ENCODE peak calls at places on chromosomes 6 and 20, in seven cellular contexts. K is RWPE1; C is choroid plexus epithelial cell; Y is activated CD8-positive, alpha-beta memory T cell treated with anti-CD3 and anti-CD28 coated beads, Interleukin-2, amount 10 ng/mL, durations not matched to agents 7 days and 5 days; J is mesothelial cell of epicardium; S is mammary epithelial cell; O is HT-29. W is an unnamed sample.

GRCh38 chr6:16316741-16317251 is 78.4 kb downstream of the GMPR start:
- DNase-seq in K (peak), C (peak), Y (peak), J (no peak), S (peak), O (peak), W (peak)

GRCh38 chr6:157380779-157381561 is at the start of gene ZDHHC14:
- DNase-seq in K (peak), C (peak), Y (peak), J (peak), S (peak), O (peak), W (peak)

GRCh38 chr20:52864895-52865590 is 107.1 kb upstream of the TSHZ2 start:
- DNase-seq in K (no peak), C (no peak), Y (no peak), J (no peak), S (no peak), O (no peak), W (no peak)

GRCh38 chr6:145272246-145272645 is 463.1 kb downstream of the EPM2A start:
- DNase-seq in K (no peak), C (no peak), Y (no peak), J (no peak), S (no peak), O (no peak), W (no peak)

GRCh38 chr20:62603021-62603906 is 39.0 kb upstream of the SLCO4A1 start:
- DNase-seq in K (peak), C (no peak), Y (peak), J (no peak), S (peak), O (peak), W (no peak)

GRCh38 chr6:89830385-89830809 is 717 bp downstream of the CASP8AP2 start:
- DNase-seq in K (peak), C (no peak), Y (no peak), J (no peak), S (no peak), O (peak), W (no peak)

GRCh38 chr6:167267896-167268528 is 23.1 kb upstream of the UNC93A start:
- DNase-seq in K (no peak), C (no peak), Y (no peak), J (no peak), S (no peak), O (peak), W (no peak)

GRCh38 chr6:40356242-40356910 is 230.8 kb downstream of the LRFN2 start:
- DNase-seq in K (no peak), C (no peak), Y (no peak), J (no peak), S (peak), O (no peak), W (no peak)

GRCh38 chr20:63814833-63815612 is 16.0 kb downstream of the ZBTB46 start:
- DNase-seq in K (no peak), C (no peak), Y (no peak), J (no peak), S (no peak), O (no peak), W (no peak)

GRCh38 chr6:20826378-20826777 is 292.1 kb downstream of the CDKAL1 start:
- DNase-seq in K (no peak), C (peak), Y (no peak), J (no peak), S (peak), O (no peak), W (no peak)

GRCh38 chr6:133463789-133464188 is 222.6 kb downstream of the EYA4 start:
- DNase-seq in K (no peak), C (peak), Y (no peak), J (no peak), S (no peak), O (no peak), W (no peak)

GRCh38 chr6:25537349-25538018 is 114.5 kb upstream of the SCGN start:
- DNase-seq in K (no peak), C (no peak), Y (no peak), J (no peak), S (no peak), O (no peak), W (no peak)

GRCh38 chr20:36017034-36017951 is 48.9 kb downstream of the CNBD2 start:
- DNase-seq in K (peak), C (peak), Y (no peak), J (no peak), S (no peak), O (peak), W (no peak)

GRCh38 chr6:16236648-16237199 is 1.7 kb upstream of the GMPR start:
- DNase-seq in K (no peak), C (peak), Y (no peak), J (no peak), S (peak), O (no peak), W (no peak)

GRCh38 chr6:161743526-161744196 is 469.8 kb upstream of the AGPAT4 start:
- DNase-seq in K (no peak), C (no peak), Y (no peak), J (no peak), S (no peak), O (no peak), W (no peak)

GRCh38 chr20:33914871-33915270 is 78.8 kb upstream of the RALY start:
- DNase-seq in K (peak), C (peak), Y (peak), J (no peak), S (peak), O (peak), W (peak)

GRCh38 chr6:16964553-16965499 is 137.0 kb upstream of the STMND1 start:
- DNase-seq in K (peak), C (peak), Y (peak), J (peak), S (peak), O (peak), W (peak)

GRCh38 chr20:23444859-23445258 is 5.4 kb downstream of the CSTL1 start:
- DNase-seq in K (no peak), C (no peak), Y (no peak), J (no peak), S (no peak), O (no peak), W (no peak)